ENCODE peak calls at places on chromosomes 4 and X, in five cellular contexts. One of them, this sample, is unnamed.

GRCh38 chr4:53914313-53915016 is 149.9 kb downstream of the CHIC2 start:
- DNase-seq in AG09309: peak
- DNase-seq in amniotic epithelial cell: peak
- DNase-seq in activated CD4-positive, alpha-beta T cell treated with anti-CD3 and anti-CD28 coated beads for 24 hours: peak
- DNase-seq in cardiac muscle cell: no peak
- DNase-seq in this sample: no peak

GRCh38 chr4:142307857-142308256 is 538.2 kb downstream of the INPP4B start:
- DNase-seq in AG09309: no peak
- DNase-seq in cardiac muscle cell: no peak
- DNase-seq in activated CD4-positive, alpha-beta T cell treated with anti-CD3 and anti-CD28 coated beads for 24 hours: no peak
- DNase-seq in amniotic epithelial cell: no peak
- DNase-seq in this sample: no peak

GRCh38 chr4:86927843-86928395 is 6.9 kb upstream of the AFF1 start:
- DNase-seq in AG09309: peak
- DNase-seq in activated CD4-positive, alpha-beta T cell treated with anti-CD3 and anti-CD28 coated beads for 24 hours: no peak
- DNase-seq in amniotic epithelial cell: peak
- DNase-seq in cardiac muscle cell: no peak
- DNase-seq in this sample: no peak

GRCh38 chr4:150302553-150302952 is 224.3 kb downstream of the DCLK2 start:
- DNase-seq in AG09309: peak
- DNase-seq in amniotic epithelial cell: peak
- DNase-seq in activated CD4-positive, alpha-beta T cell treated with anti-CD3 and anti-CD28 coated beads for 24 hours: no peak
- DNase-seq in cardiac muscle cell: no peak
- DNase-seq in this sample: no peak

GRCh38 chrX:129721870-129722269 is 16.9 kb upstream of the XPNPEP2 start:
- DNase-seq in AG09309: no peak
- DNase-seq in activated CD4-positive, alpha-beta T cell treated with anti-CD3 and anti-CD28 coated beads for 24 hours: no peak
- DNase-seq in amniotic epithelial cell: no peak
- DNase-seq in cardiac muscle cell: no peak
- DNase-seq in this sample: no peak

GRCh38 chrX:101462892-101463291 is 22.4 kb upstream of the ARMCX4 start:
- DNase-seq in amniotic epithelial cell: peak
- DNase-seq in cardiac muscle cell: peak
- DNase-seq in AG09309: no peak
- DNase-seq in activated CD4-positive, alpha-beta T cell treated with anti-CD3 and anti-CD28 coated beads for 24 hours: no peak
- DNase-seq in this sample: no peak

GRCh38 chr4:150145090-150145949 is 67.1 kb downstream of the DCLK2 start:
- DNase-seq in cardiac muscle cell: no peak
- DNase-seq in AG09309: no peak
- DNase-seq in amniotic epithelial cell: no peak
- DNase-seq in activated CD4-positive, alpha-beta T cell treated with anti-CD3 and anti-CD28 coated beads for 24 hours: no peak
- DNase-seq in this sample: no peak

GRCh38 chrX:71911023-71911730 is 532 bp downstream of the NHSL2 start:
- DNase-seq in cardiac muscle cell: peak
- DNase-seq in amniotic epithelial cell: no peak
- DNase-seq in AG09309: no peak
- DNase-seq in activated CD4-positive, alpha-beta T cell treated with anti-CD3 and anti-CD28 coated beads for 24 hours: no peak
- DNase-seq in this sample: no peak

GRCh38 chr4:52659722-52660261 is 691 bp upstream of the USP46 start:
- DNase-seq in cardiac muscle cell: peak
- DNase-seq in amniotic epithelial cell: peak
- DNase-seq in activated CD4-positive, alpha-beta T cell treated with anti-CD3 and anti-CD28 coated beads for 24 hours: no peak
- DNase-seq in AG09309: no peak
- DNase-seq in this sample: peak

GRCh38 chrX:153801646-153802045 is 7.2 kb downstream of the SSR4 start:
- DNase-seq in activated CD4-positive, alpha-beta T cell treated with anti-CD3 and anti-CD28 coated beads for 24 hours: no peak
- DNase-seq in AG09309: no peak
- DNase-seq in cardiac muscle cell: no peak
- DNase-seq in amniotic epithelial cell: no peak
- DNase-seq in this sample: no peak

GRCh38 chr4:128917781-128918180 is 108.3 kb downstream of the JADE1 start:
- DNase-seq in amniotic epithelial cell: no peak
- DNase-seq in cardiac muscle cell: no peak
- DNase-seq in AG09309: no peak
- DNase-seq in activated CD4-positive, alpha-beta T cell treated with anti-CD3 and anti-CD28 coated beads for 24 hours: no peak
- DNase-seq in this sample: no peak

GRCh38 chr4:74934822-74935326 is 2.0 kb downstream of the PARM1 start:
- DNase-seq in AG09309: no peak
- DNase-seq in cardiac muscle cell: no peak
- DNase-seq in activated CD4-positive, alpha-beta T cell treated with anti-CD3 and anti-CD28 coated beads for 24 hours: no peak
- DNase-seq in amniotic epithelial cell: no peak
- DNase-seq in this sample: no peak

GRCh38 chr4:74768857-74769525 is 25.3 kb downstream of the BTC start:
- DNase-seq in amniotic epithelial cell: peak
- DNase-seq in AG09309: no peak
- DNase-seq in activated CD4-positive, alpha-beta T cell treated with anti-CD3 and anti-CD28 coated beads for 24 hours: no peak
- DNase-seq in cardiac muscle cell: no peak
- DNase-seq in this sample: no peak

GRCh38 chr4:82989567-82990429 is 20.8 kb downstream of the LIN54 start:
- DNase-seq in activated CD4-positive, alpha-beta T cell treated with anti-CD3 and anti-CD28 coated beads for 24 hours: no peak
- DNase-seq in amniotic epithelial cell: no peak
- DNase-seq in cardiac muscle cell: no peak
- DNase-seq in AG09309: no peak
- DNase-seq in this sample: no peak

GRCh38 chr4:87180767-87181166 is 39.7 kb downstream of the KLHL8 start:
- DNase-seq in amniotic epithelial cell: peak
- DNase-seq in cardiac muscle cell: no peak
- DNase-seq in activated CD4-positive, alpha-beta T cell treated with anti-CD3 and anti-CD28 coated beads for 24 hours: no peak
- DNase-seq in AG09309: no peak
- DNase-seq in this sample: no peak

GRCh38 chrX:87517571-87518141 is at the start of gene KLHL4:
- DNase-seq in activated CD4-positive, alpha-beta T cell treated with anti-CD3 and anti-CD28 coated beads for 24 hours: no peak
- DNase-seq in AG09309: no peak
- DNase-seq in amniotic epithelial cell: peak
- DNase-seq in cardiac muscle cell: peak
- DNase-seq in this sample: no peak

GRCh38 chr4:7651461-7651921 is 216.8 kb upstream of the PSAPL1 start:
- DNase-seq in cardiac muscle cell: no peak
- DNase-seq in AG09309: no peak
- DNase-seq in amniotic epithelial cell: no peak
- DNase-seq in activated CD4-positive, alpha-beta T cell treated with anti-CD3 and anti-CD28 coated beads for 24 hours: no peak
- DNase-seq in this sample: no peak

GRCh38 chrX:154827624-154828408 is 6.6 kb downstream of the SMIM9 start:
- DNase-seq in cardiac muscle cell: no peak
- DNase-seq in activated CD4-positive, alpha-beta T cell treated with anti-CD3 and anti-CD28 coated beads for 24 hours: no peak
- DNase-seq in AG09309: no peak
- DNase-seq in amniotic epithelial cell: no peak
- DNase-seq in this sample: no peak

GRCh38 chr4:152979731-152980330 is 43.7 kb downstream of the FHDC1 start:
- DNase-seq in AG09309: no peak
- DNase-seq in activated CD4-positive, alpha-beta T cell treated with anti-CD3 and anti-CD28 coated beads for 24 hours: no peak
- DNase-seq in amniotic epithelial cell: no peak
- DNase-seq in cardiac muscle cell: no peak
- DNase-seq in this sample: no peak

GRCh38 chr4:151153585-151153984 is 54.2 kb downstream of the RPS3A start:
- DNase-seq in amniotic epithelial cell: no peak
- DNase-seq in AG09309: no peak
- DNase-seq in activated CD4-positive, alpha-beta T cell treated with anti-CD3 and anti-CD28 coated beads for 24 hours: no peak
- DNase-seq in cardiac muscle cell: no peak
- DNase-seq in this sample: no peak

GRCh38 chr4:17846256-17846655 is 35.5 kb downstream of the NCAPG start:
- DNase-seq in amniotic epithelial cell: peak
- DNase-seq in activated CD4-positive, alpha-beta T cell treated with anti-CD3 and anti-CD28 coated beads for 24 hours: no peak
- DNase-seq in cardiac muscle cell: no peak
- DNase-seq in AG09309: no peak
- DNase-seq in this sample: no peak

GRCh38 chr4:3371038-3371437 is 70.7 kb upstream of the HGFAC start:
- DNase-seq in amniotic epithelial cell: peak
- DNase-seq in activated CD4-positive, alpha-beta T cell treated with anti-CD3 and anti-CD28 coated beads for 24 hours: no peak
- DNase-seq in cardiac muscle cell: peak
- DNase-seq in AG09309: no peak
- DNase-seq in this sample: no peak

GRCh38 chr4:28435346-28435745 is 1574.7 kb downstream of the STIM2 start:
- DNase-seq in amniotic epithelial cell: peak
- DNase-seq in AG09309: no peak
- DNase-seq in activated CD4-positive, alpha-beta T cell treated with anti-CD3 and anti-CD28 coated beads for 24 hours: no peak
- DNase-seq in cardiac muscle cell: no peak
- DNase-seq in this sample: no peak

GRCh38 chrX:137166591-137166990 is 132.8 kb upstream of the GPR101 start:
- DNase-seq in AG09309: no peak
- DNase-seq in activated CD4-positive, alpha-beta T cell treated with anti-CD3 and anti-CD28 coated beads for 24 hours: peak
- DNase-seq in amniotic epithelial cell: no peak
- DNase-seq in cardiac muscle cell: peak
- DNase-seq in this sample: peak

GRCh38 chr4:90127223-90127705 is at the start of gene CCSER1:
- DNase-seq in amniotic epithelial cell: peak
- DNase-seq in activated CD4-positive, alpha-beta T cell treated with anti-CD3 and anti-CD28 coated beads for 24 hours: peak
- DNase-seq in AG09309: no peak
- DNase-seq in cardiac muscle cell: peak
- DNase-seq in this sample: peak

GRCh38 chr4:174245714-174246113 is 37.8 kb downstream of the FBXO8 start:
- DNase-seq in AG09309: no peak
- DNase-seq in amniotic epithelial cell: no peak
- DNase-seq in activated CD4-positive, alpha-beta T cell treated with anti-CD3 and anti-CD28 coated beads for 24 hours: no peak
- DNase-seq in cardiac muscle cell: no peak
- DNase-seq in this sample: no peak

GRCh38 chr4:65467280-65467679 is 203.0 kb downstream of the EPHA5 start:
- DNase-seq in activated CD4-positive, alpha-beta T cell treated with anti-CD3 and anti-CD28 coated beads for 24 hours: no peak
- DNase-seq in amniotic epithelial cell: no peak
- DNase-seq in cardiac muscle cell: no peak
- DNase-seq in AG09309: no peak
- DNase-seq in this sample: no peak

GRCh38 chr4:118354913-118355312 is 2.1 kb upstream of the PRSS12 start:
- DNase-seq in cardiac muscle cell: no peak
- DNase-seq in activated CD4-positive, alpha-beta T cell treated with anti-CD3 and anti-CD28 coated beads for 24 hours: no peak
- DNase-seq in AG09309: no peak
- DNase-seq in amniotic epithelial cell: no peak
- DNase-seq in this sample: no peak

GRCh38 chr4:48012819-48013218 is 3.7 kb downstream of the CNGA1 start:
- DNase-seq in amniotic epithelial cell: no peak
- DNase-seq in cardiac muscle cell: no peak
- DNase-seq in activated CD4-positive, alpha-beta T cell treated with anti-CD3 and anti-CD28 coated beads for 24 hours: no peak
- DNase-seq in AG09309: no peak
- DNase-seq in this sample: no peak

GRCh38 chrX:2967998-2968909 is 38.1 kb upstream of the ARSH start:
- DNase-seq in activated CD4-positive, alpha-beta T cell treated with anti-CD3 and anti-CD28 coated beads for 24 hours: no peak
- DNase-seq in AG09309: no peak
- DNase-seq in amniotic epithelial cell: peak
- DNase-seq in cardiac muscle cell: no peak
- DNase-seq in this sample: no peak

GRCh38 chrX:151703487-151703886 is 8.2 kb downstream of the PRRG3 start:
- DNase-seq in AG09309: no peak
- DNase-seq in amniotic epithelial cell: no peak
- DNase-seq in activated CD4-positive, alpha-beta T cell treated with anti-CD3 and anti-CD28 coated beads for 24 hours: no peak
- DNase-seq in cardiac muscle cell: peak
- DNase-seq in this sample: no peak

This sample was measured in pancreas.